ENCODE peak calls at places on chromosomes 7 and 10, in eight cellular contexts. P, U, H, X, J, A, F and M are unnamed samples.

GRCh38 chr7:5528071-5528814 is 104.6 kb upstream of the TNRC18 start:
- DNase-seq in F (no peak), J (no peak), U (peak), A (no peak), P (no peak), X (peak), H (no peak), M (peak)

GRCh38 chr7:3955751-3956696 is 655.0 kb downstream of the SDK1 start:
- DNase-seq in P (peak), H (no peak), J (no peak), U (no peak), F (no peak), A (no peak), X (peak), M (no peak)

GRCh38 chr10:104254493-104255243 is at the start of gene GSTO1:
- DNase-seq in A (peak), J (no peak), H (peak), P (no peak), X (peak), F (peak), U (peak), M (peak)

GRCh38 chr7:157585113-157585861 is 248.5 kb downstream of the DNAJB6 start:
- DNase-seq in H (peak), X (no peak), F (no peak), J (no peak), A (no peak), P (no peak), U (no peak), M (no peak)

GRCh38 chr10:33365871-33366411 is 31.5 kb upstream of the NRP1 start:
- DNase-seq in P (no peak), F (no peak), U (no peak), A (no peak), H (no peak), X (peak), J (peak), M (peak)

GRCh38 chr10:36559990-36560389 is 565.4 kb upstream of the ANKRD30A start:
- DNase-seq in F (no peak), P (no peak), U (no peak), A (no peak), J (peak), H (no peak), X (no peak), M (no peak)

GRCh38 chr10:21452203-21452602 is 73.3 kb downstream of the SKIDA1 start:
- DNase-seq in J (no peak), F (no peak), U (no peak), X (no peak), P (no peak), A (no peak), H (no peak), M (no peak)

GRCh38 chr7:26156454-26157365 is 4.7 kb downstream of the NFE2L3 start:
- DNase-seq in A (no peak), H (no peak), X (peak), F (no peak), J (peak), U (no peak), P (no peak), M (peak)

GRCh38 chr7:46165281-46165680 is 244.2 kb upstream of the IGFBP3 start:
- DNase-seq in U (no peak), F (no peak), J (no peak), A (no peak), X (no peak), H (no peak), P (no peak), M (no peak)

GRCh38 chr7:24778543-24779282 is 21.4 kb upstream of the GSDME start:
- DNase-seq in F (no peak), U (no peak), X (peak), P (no peak), H (no peak), J (peak), A (peak), M (peak)

GRCh38 chr10:51180141-51180540 is 105.9 kb downstream of the PRKG1 start:
- DNase-seq in P (no peak), J (no peak), F (no peak), H (no peak), U (no peak), X (no peak), A (no peak), M (no peak)

GRCh38 chr10:113991091-113991860 is 52.4 kb upstream of the ADRB1 start:
- DNase-seq in J (no peak), H (no peak), P (no peak), X (no peak), A (no peak), F (no peak), U (peak), M (no peak)

GRCh38 chr7:140484479-140484878 is 5.2 kb upstream of the MKRN1 start:
- DNase-seq in J (no peak), H (no peak), P (no peak), X (no peak), U (no peak), A (no peak), F (no peak), M (no peak)

GRCh38 chr10:96972264-96972663 is 140.2 kb downstream of the LCOR start:
- DNase-seq in A (no peak), U (no peak), F (no peak), J (no peak), P (no peak), H (no peak), X (peak), M (no peak)

GRCh38 chr10:105183506-105183905 is 542.4 kb downstream of the SORCS3 start:
- DNase-seq in J (no peak), H (no peak), P (no peak), A (no peak), U (no peak), X (no peak), F (no peak), M (no peak)

GRCh38 chr7:92736870-92737269 is 99.5 kb downstream of the CDK6 start:
- DNase-seq in F (no peak), H (no peak), X (no peak), A (no peak), U (no peak), J (no peak), P (no peak), M (no peak)

GRCh38 chr7:159078193-159078910 is 66.3 kb downstream of the VIPR2 start:
- DNase-seq in P (no peak), U (no peak), F (no peak), H (no peak), A (no peak), X (no peak), J (no peak), M (no peak)

GRCh38 chr10:129075936-129076335 is 391.1 kb upstream of the MGMT start:
- DNase-seq in P (no peak), A (no peak), X (no peak), U (no peak), H (no peak), J (no peak), F (no peak), M (no peak)

GRCh38 chr7:95493247-95493646 is 7.5 kb downstream of the ASB4 start:
- DNase-seq in A (no peak), H (no peak), F (no peak), P (no peak), U (no peak), J (no peak), X (no peak), M (no peak)